ENCODE peak calls at places on chromosomes 1 and 21, in four cellular contexts. T is uterus; B is gastrocnemius medialis; P is CD8-positive, alpha-beta memory T cell. G is an unnamed sample. For H3K27me3, the result is how much of the 10 kb centered on the place peaks cover.

GRCh38 chr1:152768847-152769533 is 6.0 kb upstream of the LCE1F start:
- DNase-seq in T (no peak), B (no peak), P (no peak), G (no peak)

GRCh38 chr1:39214021-39214713 is 9.7 kb downstream of the MACF1 start:
- DNase-seq in T (no peak), B (no peak), P (no peak), G (no peak)

GRCh38 chr1:219120625-219121544 is 52.8 kb upstream of the LYPLAL1 start:
- DNase-seq in T (peak), B (peak), P (no peak), G (peak)

GRCh38 chr1:30697977-30698376 is 25.4 kb downstream of the MATN1 start:
- DNase-seq in T (peak), B (no peak), P (no peak), G (no peak)

GRCh38 chr1:160774886-160775719 is 20.9 kb upstream of the LY9 start:
- DNase-seq in T (no peak), B (no peak), P (no peak), G (no peak)

GRCh38 chr1:181112071-181112929 is 23.8 kb downstream of the IER5 start:
- DNase-seq in T (peak), B (peak), P (no peak), G (peak)

GRCh38 chr21:45220714-45221113 is 67.0 kb downstream of the POFUT2 start:
- DNase-seq in T (no peak), B (no peak), P (no peak), G (no peak)

GRCh38 chr1:117268926-117269378 is 58.2 kb upstream of the VTCN1 start:
- DNase-seq in T (no peak), B (no peak), P (no peak), G (no peak)

GRCh38 chr1:114024049-114024448 is 44.8 kb downstream of the OLFML3 start:
- DNase-seq in T (no peak), B (peak), P (no peak), G (no peak)

GRCh38 chr1:38789498-38790169 is 69.9 kb downstream of the RRAGC start:
- DNase-seq in T (no peak), B (no peak), P (no peak), G (no peak)

GRCh38 chr1:8456306-8456912 is 138.5 kb downstream of the SLC45A1 start:
- DNase-seq in T (no peak), B (no peak), P (no peak), G (no peak)

GRCh38 chr1:168340796-168341510 is 60.3 kb downstream of the TBX19 start:
- DNase-seq in T (no peak), B (no peak), P (no peak), G (no peak)

GRCh38 chr1:38616846-38617245 is 242.7 kb downstream of the RRAGC start:
- DNase-seq in T (no peak), B (no peak), P (no peak), G (no peak)

GRCh38 chr1:48753293-48753692 is 23.4 kb downstream of the BEND5 start:
- DNase-seq in T (no peak), B (no peak), P (no peak), G (no peak)

GRCh38 chr1:176222196-176222595 is 15.1 kb upstream of the COP1 start:
- DNase-seq in T (no peak), B (no peak), P (no peak), G (no peak)

GRCh38 chr1:246397046-246397445 is 110.0 kb downstream of the SMYD3 start:
- DNase-seq in T (no peak), B (no peak), P (no peak), G (no peak)

GRCh38 chr1:239814306-239814881 is 277.3 kb upstream of the FMN2 start:
- DNase-seq in T (peak), B (no peak), P (no peak), G (no peak)

GRCh38 chr1:200379431-200379755 is 30.4 kb downstream of the ZNF281 start:
- DNase-seq in T (no peak), B (no peak), P (no peak), G (no peak)

GRCh38 chr1:1206376-1207253 is at the start of gene TNFRSF18:
- DNase-seq in T (no peak), B (no peak), P (peak), G (no peak)

GRCh38 chr1:201503397-201504176 is 3.3 kb downstream of the CSRP1 start:
- DNase-seq in T (peak), B (no peak), P (no peak), G (peak)

GRCh38 chr1:243268284-243268653 is 12.4 kb downstream of the SDCCAG8 start:
- DNase-seq in T (no peak), B (no peak), P (no peak), G (no peak)

DNA sequence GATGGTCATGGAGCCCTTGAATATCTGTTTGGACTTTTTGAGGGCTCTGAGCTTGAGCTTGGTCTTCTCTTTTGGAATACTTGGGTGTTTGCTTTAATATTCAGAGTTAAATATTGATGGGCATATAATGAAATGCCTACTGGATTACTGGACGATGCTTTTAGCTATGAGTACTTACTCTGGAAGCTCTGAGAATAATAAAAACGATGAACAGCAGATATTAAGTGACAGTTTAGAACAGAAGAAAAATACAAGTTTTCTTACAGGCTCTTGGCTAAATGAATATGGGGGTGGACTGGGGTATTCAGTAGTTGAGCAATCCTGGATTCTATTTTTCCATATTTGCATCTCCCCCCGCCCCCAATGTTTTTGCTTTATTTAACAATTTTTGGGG is 20.7 kb downstream of the GALNT2 start:
- DNase-seq in T (no peak), B (no peak), P (no peak), G (no peak)
- H3K27ac ChIP-seq in T (no peak), B (no peak), P (no peak), G (no peak)

GRCh38 chr1:237033061-237033460 is 8.9 kb upstream of the RYR2 start:
- DNase-seq in T (no peak), B (no peak), P (no peak), G (no peak)
- H3K27me3 ChIP-seq in T (under half), B (under half), P (under half), G (under half)

DNA sequence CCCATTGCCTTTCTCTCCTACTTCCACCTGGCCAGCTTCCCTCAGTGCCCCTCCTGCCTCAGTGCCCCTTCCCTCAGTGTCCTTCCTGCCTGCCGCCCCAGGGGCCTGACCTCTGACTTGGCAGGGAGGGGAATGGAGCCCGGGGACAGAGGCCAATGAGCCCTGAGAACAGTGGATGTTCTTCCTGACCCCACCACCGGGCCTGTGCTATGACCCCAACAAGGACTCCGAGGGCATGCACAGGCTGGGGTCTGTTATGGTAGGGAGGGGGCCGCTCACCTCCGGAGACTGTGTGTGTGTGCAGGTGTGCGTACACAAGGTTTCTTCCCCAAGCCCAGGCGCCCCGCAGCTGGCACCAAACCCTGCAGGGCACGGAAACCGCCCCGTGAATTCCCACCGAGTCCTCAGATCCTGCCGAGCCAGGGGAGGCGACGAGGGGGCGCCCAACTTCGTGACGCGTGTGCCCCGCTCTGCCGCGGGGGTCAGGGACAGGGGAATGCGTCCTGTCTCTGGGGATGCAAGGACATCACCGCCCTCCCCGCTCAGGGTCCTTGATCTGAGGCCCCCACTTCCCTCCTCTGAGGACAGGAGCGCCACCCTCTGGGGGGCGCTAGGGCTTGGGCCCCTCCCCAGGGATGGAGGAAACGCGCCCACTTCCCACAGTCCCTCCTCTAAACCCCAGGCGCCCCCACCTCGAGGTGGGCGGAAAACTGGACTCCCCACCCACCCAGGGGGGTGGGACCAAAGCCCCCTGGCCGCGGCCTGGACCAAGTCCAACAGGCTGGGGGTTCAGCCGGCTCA is 725 bp downstream of the RAP1GAP start:
- DNase-seq in T (no peak), B (no peak), P (no peak), G (no peak)
- H3K27ac ChIP-seq in T (no peak), B (no peak), P (peak), G (peak)

DNA sequence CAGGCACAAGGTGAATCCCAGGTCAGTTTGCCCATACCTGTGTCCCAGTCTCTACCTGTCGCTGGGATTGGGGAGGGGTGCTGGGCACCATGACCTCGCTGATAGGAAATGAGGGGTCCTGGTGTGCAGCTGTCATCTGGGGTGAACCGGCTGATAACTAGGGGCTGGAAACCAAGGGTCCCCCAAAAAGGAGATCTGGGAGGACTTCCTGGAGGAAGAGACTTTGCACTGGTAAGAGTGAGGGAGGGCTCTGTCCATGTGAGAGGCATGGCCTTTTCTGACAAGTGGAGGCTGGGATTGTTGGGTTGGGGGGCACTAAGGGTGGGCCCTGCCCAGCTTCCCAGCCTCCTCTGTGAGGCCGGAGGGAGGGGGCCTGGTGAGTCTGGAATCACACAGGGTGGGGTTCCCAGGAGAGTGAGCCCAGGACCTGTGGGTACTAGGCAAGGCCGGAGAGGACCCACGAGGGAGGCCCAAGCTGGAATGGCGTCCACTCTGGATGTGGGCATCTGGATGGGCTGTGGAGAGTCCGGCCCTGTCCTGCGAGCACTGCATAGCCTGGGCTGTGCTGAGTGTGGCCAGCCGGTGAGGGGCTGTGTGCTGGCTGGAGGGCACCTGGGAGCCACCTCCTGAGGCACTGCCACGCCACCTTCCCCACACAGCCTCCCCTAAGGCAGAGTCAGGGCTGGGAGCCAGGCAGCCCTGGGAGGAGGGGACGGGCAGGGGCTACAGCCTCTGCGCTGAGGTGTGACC is 4.9 kb upstream of the PEX10 start:
- DNase-seq in T (no peak), B (no peak), P (no peak), G (no peak)
- H3K27me3 ChIP-seq in T (under half), B (half or more), P (under half), G (under half)

GRCh38 chr1:110875216-110875731 is 2.3 kb downstream of the CD53 start:
- DNase-seq in T (no peak), B (no peak), P (peak), G (no peak)
- H3K27ac ChIP-seq in T (no peak), B (no peak), P (peak), G (no peak)

GRCh38 chr1:11629184-11629583 is 25.0 kb downstream of the FBXO2 start:
- DNase-seq in T (no peak), B (no peak), P (no peak), G (no peak)

GRCh38 chr1:11620405-11620804 is 33.8 kb downstream of the FBXO2 start:
- DNase-seq in T (no peak), B (no peak), P (no peak), G (no peak)

GRCh38 chr1:11620924-11621323 is 33.3 kb downstream of the FBXO2 start:
- DNase-seq in T (no peak), B (no peak), P (no peak), G (no peak)

GRCh38 chr1:11628767-11629166 is 25.5 kb downstream of the FBXO2 start:
- DNase-seq in T (no peak), B (no peak), P (no peak), G (no peak)

DNA sequence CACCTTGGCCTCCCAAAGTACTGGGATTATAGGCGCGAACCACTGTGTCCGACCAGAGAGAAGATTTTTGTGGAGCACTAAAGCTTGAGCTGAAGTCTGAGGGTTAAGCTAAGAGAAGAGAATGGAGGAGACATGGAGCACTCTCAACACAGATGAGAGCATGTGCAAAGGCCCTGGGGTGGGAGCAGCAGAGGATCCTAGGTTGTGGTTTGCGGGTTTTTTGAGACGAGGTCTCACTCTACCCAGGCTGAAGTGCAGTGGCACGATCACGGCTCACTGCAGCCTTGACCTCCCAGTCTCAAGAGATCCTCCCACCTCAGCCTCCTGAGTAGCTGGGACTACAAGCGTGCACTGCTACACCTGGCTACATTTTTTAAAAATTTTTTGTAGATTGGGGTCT is 30.5 kb downstream of the FBXO2 start:
- DNase-seq in T (no peak), B (no peak), P (no peak), G (no peak)
- H3K27me3 ChIP-seq in T (under half), B (under half), P (under half), G (under half)

GRCh38 chr21:16169102-16169511 is 439.3 kb downstream of the USP25 start:
- DNase-seq in T (no peak), B (no peak), P (no peak), G (no peak)
- H3K27ac ChIP-seq in T (peak), B (peak), P (no peak), G (no peak)

GRCh38 chr1:22344851-22345560 is 106.6 kb upstream of the ZBTB40 start:
- DNase-seq in T (no peak), B (no peak), P (no peak), G (no peak)
- H3K27me3 ChIP-seq in T (under half), B (under half), P (under half), G (under half)

DNA sequence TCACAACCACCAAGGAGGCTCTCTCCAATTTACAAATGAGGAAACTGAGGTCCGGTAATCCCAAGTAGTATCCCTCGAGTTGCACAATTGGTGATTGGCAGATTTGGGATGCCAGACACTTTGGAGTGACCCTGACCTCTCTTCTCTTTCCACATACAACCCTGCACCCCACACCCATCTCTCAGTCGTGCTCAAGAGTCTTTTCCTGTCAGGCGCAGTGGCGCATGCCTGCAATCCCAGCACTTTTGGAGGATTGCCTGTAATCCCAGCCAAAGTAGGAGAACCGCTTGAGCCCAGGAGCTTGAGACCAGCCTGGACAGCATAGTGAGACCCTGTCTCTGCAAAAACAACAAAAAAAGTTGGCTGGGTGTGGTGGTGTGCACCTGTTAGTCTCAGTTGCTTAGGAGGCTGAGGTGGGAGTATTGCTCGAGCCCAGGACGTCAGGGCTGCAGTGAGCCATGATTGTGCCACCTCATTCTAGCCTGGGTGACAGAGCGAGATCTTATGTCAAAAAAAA is 91.1 kb upstream of the LPGAT1 start:
- DNase-seq in T (no peak), B (no peak), P (no peak), G (no peak)
- H3K27ac ChIP-seq in T (no peak), B (no peak), P (no peak), G (no peak)